ENCODE peak calls at places on chromosomes 13 and 19, in eight cellular contexts. U is brain microvascular endothelial cell, P is MM.1S, H is cardiac fibroblast, B is keratinocyte, X is A549, E is cardiac muscle cell, L is HL-60. C is an unnamed sample.

GRCh38 chr13:77820431-77821149 is 98.0 kb downstream of the EDNRB start:
- DNase-seq in U (no peak), P (no peak), H (no peak), B (no peak), X (no peak), E (no peak), L (no peak), C (no peak)

GRCh38 chr19:35560677-35561076 is 2.8 kb downstream of the ATP4A start:
- DNase-seq in U (no peak), P (no peak), H (no peak), B (no peak), X (no peak), E (no peak), L (no peak), C (no peak)

GRCh38 chr19:29671393-29672076 is 6.3 kb downstream of the PLEKHF1 start:
- DNase-seq in U (peak; percentile 24), P (no peak), H (peak; percentile 61), B (peak; percentile 99), X (peak; percentile 56), E (no peak), L (peak; percentile 52), C (peak; percentile 94)

GRCh38 chr13:58823701-58824100 is 1192.2 kb downstream of the PCDH17 start:
- DNase-seq in U (no peak), P (no peak), H (no peak), B (no peak), X (no peak), E (no peak), L (no peak), C (no peak)

GRCh38 chr13:30798776-30799625 is 63.7 kb downstream of the ALOX5AP start:
- DNase-seq in U (no peak), P (no peak), H (no peak), B (no peak), X (no peak), E (no peak), L (no peak), C (no peak)

GRCh38 chr13:22017226-22017625 is 346.4 kb downstream of the FGF9 start:
- DNase-seq in U (no peak), P (no peak), H (no peak), B (no peak), X (no peak), E (no peak), L (no peak), C (peak; percentile 8)

GRCh38 chr19:53112286-53112685 is 9.1 kb upstream of the ZNF160 start:
- DNase-seq in U (peak; percentile 42), P (no peak), H (no peak), B (no peak), X (no peak), E (no peak), L (no peak), C (no peak)

GRCh38 chr19:31947436-31947835 is 398.0 kb upstream of the ZNF507 start:
- DNase-seq in U (no peak), P (no peak), H (no peak), B (no peak), X (no peak), E (no peak), L (no peak), C (no peak)

GRCh38 chr19:30144242-30144758 is 202.3 kb downstream of the URI1 start:
- DNase-seq in U (no peak), P (no peak), H (no peak), B (no peak), X (no peak), E (no peak), L (no peak), C (no peak)

GRCh38 chr19:13830761-13831481 is 35.7 kb downstream of the ZSWIM4 start:
- DNase-seq in U (no peak), P (no peak), H (no peak), B (no peak), X (peak; percentile 56), E (no peak), L (no peak), C (no peak)

GRCh38 chr13:63381078-63381859 is 1965.6 kb upstream of the PCDH20 start:
- DNase-seq in U (no peak), P (no peak), H (no peak), B (no peak), X (no peak), E (no peak), L (peak; percentile 51), C (no peak)

DNA sequence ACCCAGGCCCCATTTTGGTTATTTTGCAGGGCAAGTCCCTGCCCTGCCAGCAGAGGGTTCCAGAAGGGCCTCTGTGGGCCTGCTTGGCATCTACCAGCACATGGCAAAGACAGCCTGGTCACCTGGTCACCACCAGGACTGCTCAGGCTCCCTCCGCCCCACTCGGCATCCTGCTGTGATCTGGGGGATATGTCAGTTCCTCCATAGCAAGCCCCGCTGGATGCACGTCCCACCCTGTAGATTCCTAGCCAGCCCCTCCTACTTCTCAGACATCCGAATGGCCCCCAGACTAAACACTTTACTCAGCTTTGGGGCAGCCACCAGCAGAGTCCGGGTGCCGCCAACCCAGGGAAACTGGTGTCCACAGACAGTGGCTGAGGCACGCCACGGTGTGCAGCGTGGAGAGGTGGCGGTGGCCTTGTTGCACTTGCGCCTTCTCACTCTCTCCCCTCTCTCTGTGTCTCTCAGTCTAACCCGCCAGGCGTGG is 31.8 kb upstream of the USE1 start:
- DNase-seq in U (no peak), P (no peak), H (no peak), B (no peak), X (no peak), E (no peak), L (no peak), C (no peak)
- TF ChIP-seq CTCF in U (no peak), P (no peak), H (no peak), B (no peak), X (no peak), E (peak; percentile 2), L (no peak), C (peak; percentile 35)

DNA sequence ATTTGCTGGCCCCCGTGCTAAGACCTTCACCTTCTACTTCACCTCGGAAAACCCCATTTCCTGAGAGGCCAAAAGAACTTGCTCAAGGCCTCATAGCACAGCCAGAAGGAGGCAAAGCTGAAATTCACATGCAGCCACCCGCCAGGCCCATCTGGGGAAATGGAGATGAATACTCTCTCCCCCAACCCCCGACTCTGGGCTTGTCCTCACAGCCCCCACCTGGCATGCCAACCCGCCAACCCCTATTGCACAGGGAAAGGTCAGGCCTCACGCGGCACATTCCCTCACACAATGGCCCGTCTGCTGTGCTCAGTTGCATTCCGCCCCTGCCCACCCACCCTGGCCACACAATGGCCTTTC is 3.2 kb downstream of the PRX start:
- DNase-seq in U (no peak), P (no peak), H (no peak), B (no peak), X (no peak), E (no peak), L (no peak), C (peak; percentile 37)
- H3K4me3 ChIP-seq in U (no peak overlapping the region), P (no peak overlapping the region), H (no peak overlapping the region), B (no peak overlapping the region), X (no peak overlapping the region), E (no peak overlapping the region), L (no peak overlapping the region), C (no peak overlapping the region)

GRCh38 chr13:93248627-93249047 is 22.0 kb downstream of the GPC6 start:
- DNase-seq in U (peak; percentile 63), P (no peak), H (peak; percentile 76), B (no peak), X (peak; percentile 48), E (peak; percentile 71), L (no peak), C (no peak)
- TF ChIP-seq CTCF in U (peak; percentile 80), P (no peak), H (peak; percentile 5), B (peak; percentile 56), X (peak; percentile 16), E (peak; percentile 45), L (no peak), C (no peak)

GRCh38 chr19:57319869-57320179 is 448 bp upstream of the ZNF543 start:
- DNase-seq in U (no peak), P (no peak), H (no peak), B (no peak), X (no peak), E (no peak), L (no peak), C (no peak)
- H3K4me3 ChIP-seq in U (peak overlapping the region; percentile 82), P (peak overlapping the region; percentile 91), H (peak overlapping the region; percentile 80), B (peak overlapping the region; percentile 92), X (peak overlapping the region; percentile 87), E (peak overlapping the region; percentile 91), L (peak overlapping the region; percentile 89), C (peak overlapping the region; percentile 83)

GRCh38 chr13:110361365-110361911 is 54.4 kb downstream of the COL4A2 start:
- DNase-seq in U (peak; percentile 100), P (no peak), H (peak; percentile 99), B (no peak), X (no peak), E (peak; percentile 42), L (no peak), C (no peak)

GRCh38 chr13:110364081-110364480 is 57.0 kb downstream of the COL4A2 start:
- DNase-seq in U (no peak), P (no peak), H (no peak), B (no peak), X (no peak), E (peak; percentile 54), L (no peak), C (no peak)

GRCh38 chr13:110360598-110360997 is 53.5 kb downstream of the COL4A2 start:
- DNase-seq in U (no peak), P (no peak), H (no peak), B (no peak), X (no peak), E (no peak), L (no peak), C (no peak)

GRCh38 chr13:110365876-110366275 is 58.8 kb downstream of the COL4A2 start:
- DNase-seq in U (no peak), P (no peak), H (no peak), B (no peak), X (no peak), E (no peak), L (no peak), C (no peak)

GRCh38 chr13:110363009-110363408 is 55.9 kb downstream of the COL4A2 start:
- DNase-seq in U (peak; percentile 84), P (no peak), H (no peak), B (no peak), X (no peak), E (no peak), L (no peak), C (no peak)
- TF ChIP-seq CTCF in U (peak; percentile 63), P (no peak), H (peak; percentile 27), B (peak; percentile 47), X (no peak), E (peak; percentile 15), L (no peak), C (peak; percentile 43)

GRCh38 chr19:7505682-7506384 is 10.1 kb upstream of the ZNF358 start:
- DNase-seq in U (no peak), P (peak; percentile 47), H (no peak), B (no peak), X (peak; percentile 45), E (peak; percentile 63), L (no peak), C (no peak)

GRCh38 chr19:7507884-7508283 is 8.0 kb upstream of the ZNF358 start:
- DNase-seq in U (peak; percentile 92), P (peak; percentile 31), H (peak; percentile 82), B (no peak), X (peak; percentile 93), E (no peak), L (no peak), C (no peak)

GRCh38 chr19:7506385-7507328 is 9.2 kb upstream of the ZNF358 start:
- DNase-seq in U (peak; percentile 61), P (peak; percentile 82), H (peak; percentile 90), B (no peak), X (peak; percentile 99), E (peak; percentile 68), L (peak; percentile 68), C (no peak)

GRCh38 chr19:7504684-7505083 is 11.2 kb upstream of the ZNF358 start:
- DNase-seq in U (no peak), P (no peak), H (no peak), B (no peak), X (no peak), E (no peak), L (no peak), C (no peak)

GRCh38 chr19:7505288-7505681 is 10.6 kb upstream of the ZNF358 start:
- DNase-seq in U (no peak), P (peak; percentile 39), H (no peak), B (no peak), X (no peak), E (no peak), L (no peak), C (no peak)
- H3K4me3 ChIP-seq in U (no peak overlapping the region), P (peak overlapping the region; percentile 42), H (no peak overlapping the region), B (no peak overlapping the region), X (peak overlapping the region; percentile 57), E (no peak overlapping the region), L (no peak overlapping the region), C (no peak overlapping the region)

C was measured in GM12864.